ENCODE peak calls at places on chromosomes 5 and 9, in nine cellular contexts. J is lung; B is activated T-helper 17 cell treated with anti-CD3 and anti-CD28 coated beads, Interleukin-2, amount 50 U/mL, for 72 hours; N is activated CD4-positive, alpha-beta T cell treated with anti-CD3 and anti-CD28 coated beads for 36 hours; Q is RWPE2; Z is left lung; V is pancreas; G is Panc1; P is Right ventricle myocardium superior. U is an unnamed sample.

GRCh38 chr9:36738318-36738975 is 165.8 kb downstream of the MELK start:
- ATAC-seq in J (no peak), B (no peak), N (no peak), Q (peak; percentile 98), Z (no peak), V (no peak), G (peak; percentile 76), P (no peak), U (no peak)

GRCh38 chr9:33109097-33109496 is 32.6 kb upstream of the SMU1 start:
- ATAC-seq in J (no peak), B (no peak), N (no peak), Q (no peak), Z (no peak), V (no peak), G (no peak), P (peak; percentile 2), U (no peak)

GRCh38 chr9:21477466-21477865 is 4.6 kb downstream of the IFNE start:
- ATAC-seq in J (no peak), B (peak; percentile 64), N (peak; percentile 75), Q (no peak), Z (no peak), V (no peak), G (no peak), P (no peak), U (no peak)

GRCh38 chr5:5344606-5345005 is 77.9 kb upstream of the ICE1 start:
- ATAC-seq in J (no peak), B (no peak), N (no peak), Q (no peak), Z (no peak), V (no peak), G (no peak), P (no peak), U (no peak)

GRCh38 chr9:693460-694390 is 147.8 kb upstream of the DMRT1 start:
- ATAC-seq in J (no peak), B (no peak), N (no peak), Q (no peak), Z (peak; percentile 49), V (peak; percentile 41), G (no peak), P (peak; percentile 81), U (no peak)

GRCh38 chr9:70192707-70193106 is 66.1 kb upstream of the SMC5 start:
- ATAC-seq in J (no peak), B (no peak), N (no peak), Q (no peak), Z (no peak), V (no peak), G (no peak), P (no peak), U (no peak)

GRCh38 chr9:128992995-128993394 is 35.1 kb downstream of the SH3GLB2 start:
- ATAC-seq in J (no peak), B (no peak), N (no peak), Q (peak; percentile 60), Z (no peak), V (no peak), G (no peak), P (no peak), U (no peak)

GRCh38 chr9:16325966-16326365 is 544.5 kb downstream of the BNC2 start:
- ATAC-seq in J (no peak), B (no peak), N (no peak), Q (no peak), Z (no peak), V (no peak), G (no peak), P (no peak), U (no peak)

GRCh38 chr5:36240779-36241635 is 718 bp downstream of the NADK2 start:
- ATAC-seq in J (peak; percentile 46), B (peak; percentile 2), N (peak; percentile 5), Q (peak; percentile 62), Z (peak; percentile 63), V (peak; percentile 27), G (peak; percentile 60), P (peak; percentile 57), U (no peak)

U was measured in activated CD4-positive, CD25-positive, alpha-beta regulatory T cell treated with anti-CD3 and anti-CD28 coated beads, Interleukin-2, amount 50 U/mL, for 24 hours.